ENCODE peak calls at places on chromosome 9, in seven cellular contexts. One of them, this sample, is unnamed.

GRCh38 chr9:21523021-21524014 is 41.2 kb upstream of the IFNE start:
- DNase-seq in cardiac muscle cell: no peak
- DNase-seq in mesenchymal stem cell: no peak
- DNase-seq in CD4-positive, CD25-positive, alpha-beta regulatory T cell: no peak
- DNase-seq in HCT116: no peak
- DNase-seq in DND-41: no peak
- DNase-seq in ovary: no peak
- DNase-seq in this sample: no peak

GRCh38 chr9:6997330-6997729 is 239.6 kb downstream of the KDM4C start:
- DNase-seq in DND-41: no peak
- DNase-seq in CD4-positive, CD25-positive, alpha-beta regulatory T cell: no peak
- DNase-seq in mesenchymal stem cell: no peak
- DNase-seq in HCT116: no peak
- DNase-seq in cardiac muscle cell: no peak
- DNase-seq in ovary: no peak
- DNase-seq in this sample: no peak

GRCh38 chr9:129885018-129885669 is 49.9 kb downstream of the USP20 start:
- DNase-seq in CD4-positive, CD25-positive, alpha-beta regulatory T cell: no peak
- DNase-seq in mesenchymal stem cell: no peak
- DNase-seq in HCT116: no peak
- DNase-seq in cardiac muscle cell: no peak
- DNase-seq in DND-41: peak; percentile 54
- DNase-seq in ovary: no peak
- DNase-seq in this sample: peak; percentile 39

GRCh38 chr9:93588641-93589609 is 12.5 kb downstream of the PHF2 start:
- DNase-seq in cardiac muscle cell: no peak
- DNase-seq in HCT116: no peak
- DNase-seq in CD4-positive, CD25-positive, alpha-beta regulatory T cell: no peak
- DNase-seq in DND-41: no peak
- DNase-seq in mesenchymal stem cell: peak; percentile 47
- DNase-seq in ovary: no peak
- DNase-seq in this sample: no peak

GRCh38 chr9:81473708-81474107 is 215.6 kb downstream of the TLE1 start:
- DNase-seq in mesenchymal stem cell: no peak
- DNase-seq in ovary: no peak
- DNase-seq in DND-41: no peak
- DNase-seq in cardiac muscle cell: no peak
- DNase-seq in CD4-positive, CD25-positive, alpha-beta regulatory T cell: no peak
- DNase-seq in HCT116: no peak
- DNase-seq in this sample: no peak

GRCh38 chr9:4099961-4100360 is 199.9 kb downstream of the GLIS3 start:
- DNase-seq in DND-41: no peak
- DNase-seq in ovary: no peak
- DNase-seq in cardiac muscle cell: no peak
- DNase-seq in CD4-positive, CD25-positive, alpha-beta regulatory T cell: no peak
- DNase-seq in HCT116: no peak
- DNase-seq in mesenchymal stem cell: peak; percentile 77
- DNase-seq in this sample: no peak

GRCh38 chr9:133609311-133610098 is at the start of gene FAM163B:
- DNase-seq in HCT116: no peak
- DNase-seq in mesenchymal stem cell: peak; percentile 58
- DNase-seq in CD4-positive, CD25-positive, alpha-beta regulatory T cell: no peak
- DNase-seq in cardiac muscle cell: peak; percentile 89
- DNase-seq in ovary: peak; percentile 44
- DNase-seq in DND-41: no peak
- DNase-seq in this sample: peak; percentile 48

GRCh38 chr9:128626181-128626580 is 30.5 kb downstream of the DYNC2I2 start:
- DNase-seq in HCT116: no peak
- DNase-seq in DND-41: no peak
- DNase-seq in CD4-positive, CD25-positive, alpha-beta regulatory T cell: no peak
- DNase-seq in ovary: peak; percentile 39
- DNase-seq in mesenchymal stem cell: no peak
- DNase-seq in cardiac muscle cell: no peak
- DNase-seq in this sample: no peak

GRCh38 chr9:98708103-98708932 is 417 bp downstream of the GABBR2 start:
- DNase-seq in DND-41: no peak
- DNase-seq in cardiac muscle cell: no peak
- DNase-seq in CD4-positive, CD25-positive, alpha-beta regulatory T cell: no peak
- DNase-seq in ovary: no peak
- DNase-seq in HCT116: no peak
- DNase-seq in mesenchymal stem cell: no peak
- DNase-seq in this sample: no peak

GRCh38 chr9:106077731-106078130 is 383.4 kb downstream of the TMEM38B start:
- DNase-seq in CD4-positive, CD25-positive, alpha-beta regulatory T cell: no peak
- DNase-seq in mesenchymal stem cell: no peak
- DNase-seq in ovary: no peak
- DNase-seq in HCT116: no peak
- DNase-seq in DND-41: no peak
- DNase-seq in cardiac muscle cell: no peak
- DNase-seq in this sample: no peak

GRCh38 chr9:8782237-8782636 is 982.7 kb upstream of the DMAC1 start:
- DNase-seq in ovary: no peak
- DNase-seq in CD4-positive, CD25-positive, alpha-beta regulatory T cell: no peak
- DNase-seq in HCT116: no peak
- DNase-seq in DND-41: no peak
- DNase-seq in cardiac muscle cell: no peak
- DNase-seq in mesenchymal stem cell: no peak
- DNase-seq in this sample: no peak

GRCh38 chr9:137438591-137439157 is 2.5 kb downstream of the ENTPD8 start:
- DNase-seq in cardiac muscle cell: no peak
- DNase-seq in CD4-positive, CD25-positive, alpha-beta regulatory T cell: no peak
- DNase-seq in HCT116: no peak
- DNase-seq in ovary: no peak
- DNase-seq in mesenchymal stem cell: no peak
- DNase-seq in DND-41: no peak
- DNase-seq in this sample: no peak

GRCh38 chr9:108933231-108933630 is 693 bp downstream of the ELP1 start:
- DNase-seq in CD4-positive, CD25-positive, alpha-beta regulatory T cell: no peak
- DNase-seq in DND-41: no peak
- DNase-seq in mesenchymal stem cell: peak; percentile 40
- DNase-seq in cardiac muscle cell: no peak
- DNase-seq in HCT116: no peak
- DNase-seq in ovary: no peak
- DNase-seq in this sample: no peak

GRCh38 chr9:131714161-131714646 is 25.7 kb downstream of the RAPGEF1 start:
- DNase-seq in HCT116: no peak
- DNase-seq in ovary: peak; percentile 29
- DNase-seq in CD4-positive, CD25-positive, alpha-beta regulatory T cell: no peak
- DNase-seq in DND-41: no peak
- DNase-seq in cardiac muscle cell: no peak
- DNase-seq in mesenchymal stem cell: peak; percentile 97
- DNase-seq in this sample: no peak

GRCh38 chr9:33106827-33107621 is 30.6 kb upstream of the SMU1 start:
- DNase-seq in cardiac muscle cell: no peak
- DNase-seq in ovary: peak; percentile 35
- DNase-seq in HCT116: no peak
- DNase-seq in CD4-positive, CD25-positive, alpha-beta regulatory T cell: no peak
- DNase-seq in mesenchymal stem cell: peak; percentile 47
- DNase-seq in DND-41: no peak
- DNase-seq in this sample: no peak

GRCh38 chr9:137550241-137550621 is at the start of gene PNPLA7:
- DNase-seq in CD4-positive, CD25-positive, alpha-beta regulatory T cell: peak; percentile 52
- DNase-seq in ovary: peak; percentile 85
- DNase-seq in HCT116: peak; percentile 49
- DNase-seq in cardiac muscle cell: peak; percentile 88
- DNase-seq in mesenchymal stem cell: peak; percentile 90
- DNase-seq in DND-41: peak; percentile 43
- DNase-seq in this sample: peak; percentile 41

GRCh38 chr9:108567571-108567970 is 288.2 kb downstream of the ACTL7B start:
- DNase-seq in DND-41: no peak
- DNase-seq in HCT116: no peak
- DNase-seq in ovary: no peak
- DNase-seq in cardiac muscle cell: no peak
- DNase-seq in CD4-positive, CD25-positive, alpha-beta regulatory T cell: no peak
- DNase-seq in mesenchymal stem cell: no peak
- DNase-seq in this sample: no peak

GRCh38 chr9:5671711-5672353 is 42.9 kb downstream of the RIC1 start:
- DNase-seq in CD4-positive, CD25-positive, alpha-beta regulatory T cell: no peak
- DNase-seq in ovary: no peak
- DNase-seq in mesenchymal stem cell: peak; percentile 30
- DNase-seq in cardiac muscle cell: no peak
- DNase-seq in DND-41: peak; percentile 75
- DNase-seq in HCT116: peak; percentile 78
- DNase-seq in this sample: no peak

GRCh38 chr9:79807966-79808365 is 236.2 kb downstream of the TLE4 start:
- DNase-seq in DND-41: no peak
- DNase-seq in cardiac muscle cell: no peak
- DNase-seq in mesenchymal stem cell: no peak
- DNase-seq in HCT116: no peak
- DNase-seq in ovary: no peak
- DNase-seq in CD4-positive, CD25-positive, alpha-beta regulatory T cell: no peak
- DNase-seq in this sample: no peak

DNA sequence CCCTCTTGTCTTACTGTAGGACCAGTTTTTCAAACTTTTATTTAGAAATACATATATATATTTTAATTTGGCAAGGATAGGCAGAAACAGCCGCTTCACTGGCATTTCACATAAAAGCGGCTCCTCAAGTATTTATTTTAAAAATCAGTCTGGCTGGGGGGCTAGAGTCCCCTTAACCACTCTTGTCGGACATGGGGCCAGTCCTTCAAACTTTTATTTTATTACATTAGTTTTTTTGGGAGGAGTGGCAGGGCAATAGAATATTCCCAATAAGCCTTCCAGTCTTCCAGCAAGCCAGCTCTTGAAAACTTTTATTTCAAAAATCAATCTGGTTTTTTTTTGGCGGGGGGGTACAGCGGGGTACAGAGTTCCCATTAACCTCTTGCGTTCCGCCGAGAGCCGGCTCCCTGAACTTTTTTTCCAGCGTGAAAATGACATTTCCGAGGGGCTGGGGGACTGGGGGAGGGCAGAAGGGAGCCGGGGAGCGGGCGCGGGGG is 641 bp upstream of the ZNF618 start:
- DNase-seq in ovary: peak; percentile 18
- DNase-seq in cardiac muscle cell: no peak
- DNase-seq in CD4-positive, CD25-positive, alpha-beta regulatory T cell: no peak
- DNase-seq in DND-41: no peak
- DNase-seq in mesenchymal stem cell: no peak
- DNase-seq in HCT116: no peak
- DNase-seq in this sample: no peak
- H3K4me3 ChIP-seq in ovary: peak overlapping the region; percentile 40
- H3K4me3 ChIP-seq in cardiac muscle cell: peak overlapping the region; percentile 53
- H3K4me3 ChIP-seq in CD4-positive, CD25-positive, alpha-beta regulatory T cell: no peak overlapping the region
- H3K4me3 ChIP-seq in DND-41: no peak overlapping the region
- H3K4me3 ChIP-seq in mesenchymal stem cell: peak overlapping the region; percentile 66
- H3K4me3 ChIP-seq in HCT116: peak overlapping the region; percentile 46
- H3K4me3 ChIP-seq in this sample: no peak overlapping the region

DNA sequence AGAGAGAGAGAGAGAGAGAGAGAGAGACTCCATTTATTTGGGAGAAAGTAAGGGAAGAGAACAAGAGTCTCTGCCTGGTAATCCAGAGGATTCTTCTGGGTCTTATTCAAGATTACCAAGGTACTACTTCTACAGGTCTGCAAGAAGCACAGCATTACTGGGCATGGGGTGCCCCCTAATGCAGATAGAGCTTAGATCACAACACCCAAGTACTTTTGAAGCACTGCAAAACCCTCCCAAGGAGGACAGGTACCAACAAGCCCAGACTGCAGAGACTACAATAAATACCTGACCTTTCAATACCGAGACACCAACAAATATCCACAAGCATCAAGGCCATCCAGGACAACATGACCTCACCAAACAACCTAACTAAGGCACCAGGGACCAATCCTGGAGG is 94.7 kb upstream of the PHF24 start:
- DNase-seq in CD4-positive, CD25-positive, alpha-beta regulatory T cell: no peak
- DNase-seq in ovary: no peak
- DNase-seq in DND-41: no peak
- DNase-seq in mesenchymal stem cell: no peak
- DNase-seq in HCT116: no peak
- DNase-seq in cardiac muscle cell: no peak
- DNase-seq in this sample: no peak
- H3K4me1 ChIP-seq in CD4-positive, CD25-positive, alpha-beta regulatory T cell: no peaks in the 10 kb centered on the region
- H3K4me1 ChIP-seq in ovary: no peaks in the 10 kb centered on the region
- H3K4me1 ChIP-seq in DND-41: no peaks in the 10 kb centered on the region
- H3K4me1 ChIP-seq in mesenchymal stem cell: no peaks in the 10 kb centered on the region
- H3K4me1 ChIP-seq in HCT116: no peaks in the 10 kb centered on the region
- H3K4me1 ChIP-seq in cardiac muscle cell: peaks cover 3% of the 10 kb centered on the region
- H3K4me1 ChIP-seq in this sample: no peaks in the 10 kb centered on the region

GRCh38 chr9:95012902-95013301 is 286.4 kb downstream of the AOPEP start:
- DNase-seq in HCT116: no peak
- DNase-seq in CD4-positive, CD25-positive, alpha-beta regulatory T cell: no peak
- DNase-seq in cardiac muscle cell: no peak
- DNase-seq in mesenchymal stem cell: no peak
- DNase-seq in ovary: no peak
- DNase-seq in DND-41: no peak
- DNase-seq in this sample: no peak
- H3K4me3 ChIP-seq in HCT116: no peak overlapping the region
- H3K4me3 ChIP-seq in CD4-positive, CD25-positive, alpha-beta regulatory T cell: no peak overlapping the region
- H3K4me3 ChIP-seq in cardiac muscle cell: no peak overlapping the region
- H3K4me3 ChIP-seq in mesenchymal stem cell: no peak overlapping the region
- H3K4me3 ChIP-seq in ovary: no peak overlapping the region
- H3K4me3 ChIP-seq in DND-41: no peak overlapping the region
- H3K4me3 ChIP-seq in this sample: no peak overlapping the region

GRCh38 chr9:136110082-136111061 is 8.3 kb downstream of the TMEM250 start:
- DNase-seq in CD4-positive, CD25-positive, alpha-beta regulatory T cell: peak; percentile 26
- DNase-seq in DND-41: no peak
- DNase-seq in mesenchymal stem cell: peak; percentile 43
- DNase-seq in ovary: peak; percentile 33
- DNase-seq in cardiac muscle cell: no peak
- DNase-seq in HCT116: no peak
- DNase-seq in this sample: peak; percentile 41

GRCh38 chr9:136109351-136110081 is 9.2 kb downstream of the TMEM250 start:
- DNase-seq in mesenchymal stem cell: peak; percentile 87
- DNase-seq in CD4-positive, CD25-positive, alpha-beta regulatory T cell: peak; percentile 85
- DNase-seq in cardiac muscle cell: peak; percentile 82
- DNase-seq in ovary: peak; percentile 92
- DNase-seq in DND-41: peak; percentile 96
- DNase-seq in HCT116: peak; percentile 71
- DNase-seq in this sample: peak; percentile 89

GRCh38 chr9:136107155-136107952 is 11.3 kb downstream of the TMEM250 start:
- DNase-seq in CD4-positive, CD25-positive, alpha-beta regulatory T cell: peak; percentile 52
- DNase-seq in ovary: peak; percentile 22
- DNase-seq in HCT116: no peak
- DNase-seq in mesenchymal stem cell: no peak
- DNase-seq in DND-41: peak; percentile 53
- DNase-seq in cardiac muscle cell: no peak
- DNase-seq in this sample: no peak

GRCh38 chr9:136108648-136109266 is 9.9 kb downstream of the TMEM250 start:
- DNase-seq in HCT116: no peak
- DNase-seq in ovary: peak; percentile 30
- DNase-seq in cardiac muscle cell: no peak
- DNase-seq in mesenchymal stem cell: no peak
- DNase-seq in CD4-positive, CD25-positive, alpha-beta regulatory T cell: no peak
- DNase-seq in DND-41: no peak
- DNase-seq in this sample: no peak

DNA sequence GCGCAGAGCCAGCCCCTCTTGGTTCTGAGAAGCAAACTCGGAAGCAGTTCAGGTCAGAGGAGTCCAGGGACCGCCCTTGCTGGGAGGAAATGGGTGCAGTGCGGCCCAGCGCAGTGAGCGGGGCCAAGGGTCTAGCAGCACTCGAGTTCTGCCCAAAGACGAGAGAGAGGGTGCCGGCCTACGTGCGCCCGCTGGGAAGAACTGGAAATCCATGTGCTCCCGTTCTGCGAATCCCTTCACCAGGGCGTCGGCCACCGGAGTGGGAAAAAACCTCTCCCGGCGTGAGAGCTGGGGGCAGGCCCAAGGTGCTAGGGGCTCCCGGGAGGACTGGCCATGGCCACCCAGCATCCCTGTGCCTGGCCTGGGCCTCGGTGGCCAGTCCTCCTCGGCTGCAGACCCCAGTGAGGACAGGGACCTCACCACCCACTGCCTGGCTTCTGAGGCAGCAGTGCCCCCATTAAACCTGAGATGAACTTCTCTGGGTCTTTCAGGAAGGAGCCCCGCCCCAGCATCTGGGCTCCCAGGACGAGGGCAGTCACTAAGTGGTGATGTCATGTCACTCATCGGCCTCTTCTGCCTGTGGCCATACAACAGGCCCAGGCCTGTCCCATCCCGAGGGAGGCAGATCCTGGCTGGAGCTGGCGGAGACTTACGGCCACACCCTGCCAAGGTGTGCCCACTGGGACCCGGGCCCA is 10.6 kb downstream of the TMEM250 start:
- DNase-seq in mesenchymal stem cell: no peak
- DNase-seq in DND-41: no peak
- DNase-seq in cardiac muscle cell: no peak
- DNase-seq in ovary: peak; percentile 15
- DNase-seq in CD4-positive, CD25-positive, alpha-beta regulatory T cell: no peak
- DNase-seq in HCT116: no peak
- DNase-seq in this sample: no peak
- H3K4me1 ChIP-seq in mesenchymal stem cell: peaks cover 69% of the 10 kb centered on the region
- H3K4me1 ChIP-seq in DND-41: peaks cover 37% of the 10 kb centered on the region
- H3K4me1 ChIP-seq in cardiac muscle cell: peaks cover 19% of the 10 kb centered on the region
- H3K4me1 ChIP-seq in ovary: peaks cover 17% of the 10 kb centered on the region
- H3K4me1 ChIP-seq in CD4-positive, CD25-positive, alpha-beta regulatory T cell: peaks cover 73% of the 10 kb centered on the region
- H3K4me1 ChIP-seq in HCT116: peaks cover 37% of the 10 kb centered on the region
- H3K4me1 ChIP-seq in this sample: peaks cover 63% of the 10 kb centered on the region